ENCODE peak calls at places on chromosomes 5 and 9, in nine cellular contexts. R, M, F, C, Z, O, A, K and L are unnamed samples.

GRCh38 chr9:131677445-131678180 is 62.3 kb downstream of the RAPGEF1 start:
- DNase-seq in R (no peak), M (no peak), F (no peak), C (peak; percentile 79), Z (peak; percentile 56), O (peak; percentile 31), A (peak; percentile 46), K (no peak), L (no peak)

GRCh38 chr9:129481424-129481823 is 139.5 kb downstream of the C9orf50 start:
- DNase-seq in R (no peak), M (no peak), F (no peak), C (no peak), Z (no peak), O (no peak), A (no peak), K (no peak), L (no peak)

GRCh38 chr5:122137702-122138101 is 8.4 kb downstream of the ZNF474 start:
- DNase-seq in R (no peak), M (no peak), F (no peak), C (no peak), Z (no peak), O (no peak), A (no peak), K (no peak), L (no peak)

GRCh38 chr9:94140791-94141790 is 56.8 kb downstream of the PTPDC1 start:
- DNase-seq in R (no peak), M (no peak), F (no peak), C (no peak), Z (no peak), O (no peak), A (peak; percentile 38), K (no peak), L (no peak)

GRCh38 chr5:140025736-140026135 is 17.4 kb downstream of the NRG2 start:
- DNase-seq in R (no peak), M (no peak), F (no peak), C (no peak), Z (no peak), O (no peak), A (no peak), K (no peak), L (no peak)

GRCh38 chr9:6471231-6471630 is 58.2 kb downstream of the UHRF2 start:
- DNase-seq in R (no peak), M (no peak), F (no peak), C (no peak), Z (no peak), O (no peak), A (no peak), K (no peak), L (no peak)

GRCh38 chr9:28938981-28939380 is 1365.7 kb upstream of the C9orf72 start:
- DNase-seq in R (no peak), M (no peak), F (no peak), C (no peak), Z (no peak), O (no peak), A (no peak), K (no peak), L (no peak)

GRCh38 chr9:128428644-128429504 is 8.2 kb downstream of the CERCAM start:
- DNase-seq in R (no peak), M (no peak), F (no peak), C (no peak), Z (peak; percentile 36), O (no peak), A (peak; percentile 60), K (no peak), L (no peak)

GRCh38 chr9:90441814-90442213 is 200.8 kb downstream of the DIRAS2 start:
- DNase-seq in R (no peak), M (no peak), F (no peak), C (no peak), Z (no peak), O (no peak), A (no peak), K (no peak), L (no peak)

GRCh38 chr5:133753856-133754255 is 141.5 kb upstream of the FSTL4 start:
- DNase-seq in R (no peak), M (no peak), F (no peak), C (peak; percentile 16), Z (no peak), O (no peak), A (peak; percentile 11), K (no peak), L (no peak)